ENCODE peak calls at places on chromosome 14, in five cellular contexts. H, Z, N, D and J are unnamed samples.

GRCh38 chr14:50345891-50346422 is 33.8 kb downstream of the DMAC2L start:
- DNase-seq in H (no peak), N (no peak), Z (no peak), D (no peak), J (no peak)

GRCh38 chr14:105283028-105283427 is 17.8 kb downstream of the BRF1 start:
- DNase-seq in D (peak; percentile 3), Z (no peak), H (no peak), N (no peak), J (no peak)

GRCh38 chr14:100037351-100037750 is 27.9 kb upstream of the EVL start:
- DNase-seq in H (no peak), N (no peak), Z (no peak), D (no peak), J (no peak)

GRCh38 chr14:65750906-65751305 is 338.4 kb downstream of the FUT8 start:
- DNase-seq in D (no peak), H (no peak), N (no peak), Z (no peak), J (no peak)

GRCh38 chr14:53842938-53843337 is 113.7 kb downstream of the BMP4 start:
- DNase-seq in D (no peak), N (no peak), Z (no peak), H (no peak), J (no peak)

GRCh38 chr14:50985816-50986396 is 41.6 kb upstream of the PYGL start:
- DNase-seq in N (no peak), H (no peak), Z (no peak), D (no peak), J (no peak)

GRCh38 chr14:90342327-90342726 is 10.6 kb upstream of the NRDE2 start:
- DNase-seq in H (no peak), Z (no peak), N (no peak), D (no peak), J (no peak)

GRCh38 chr14:65599375-65599774 is 186.8 kb downstream of the FUT8 start:
- DNase-seq in Z (no peak), H (no peak), D (no peak), N (no peak), J (no peak)

GRCh38 chr14:67571275-67571990 is 28.6 kb downstream of the PIGH start:
- DNase-seq in H (peak; percentile 78), Z (peak; percentile 61), N (peak; percentile 42), D (peak; percentile 62), J (peak; percentile 49)

GRCh38 chr14:76884394-76884793 is 58.2 kb downstream of the LRRC74A start:
- DNase-seq in D (no peak), H (no peak), N (no peak), Z (no peak), J (no peak)

GRCh38 chr14:58789756-58790155 is 152.0 kb downstream of the DACT1 start:
- DNase-seq in N (no peak), Z (no peak), D (no peak), H (no peak), J (no peak)

GRCh38 chr14:102819176-102819628 is 42.0 kb downstream of the TRAF3 start:
- DNase-seq in Z (no peak), D (no peak), H (no peak), N (peak; percentile 64), J (peak; percentile 43)

GRCh38 chr14:96052541-96053105 is 13.5 kb downstream of the C14orf132 start:
- DNase-seq in H (no peak), N (no peak), Z (no peak), D (no peak), J (no peak)

GRCh38 chr14:101761881-101762529 is 496 bp downstream of the PPP2R5C start:
- DNase-seq in D (peak; percentile 50), N (peak; percentile 8), Z (no peak), H (peak; percentile 81), J (peak; percentile 58)

GRCh38 chr14:51957950-51958349 is 31.4 kb upstream of the RTRAF start:
- DNase-seq in D (no peak), N (no peak), Z (no peak), H (no peak), J (no peak)

GRCh38 chr14:24838945-24839616 is 205.1 kb upstream of the GZMB start:
- DNase-seq in Z (no peak), H (no peak), D (no peak), N (no peak), J (no peak)

GRCh38 chr14:92578511-92578910 is 64.9 kb downstream of the RIN3 start:
- DNase-seq in D (no peak), H (no peak), Z (no peak), N (no peak), J (no peak)

GRCh38 chr14:85475113-85475512 is 54.8 kb upstream of the FLRT2 start:
- DNase-seq in D (no peak), H (no peak), N (no peak), Z (no peak), J (no peak)

GRCh38 chr14:95045836-95046430 is 111.4 kb downstream of the DICER1 start:
- DNase-seq in D (no peak), Z (no peak), N (no peak), H (peak; percentile 50), J (no peak)

GRCh38 chr14:103386632-103387329 is 1.6 kb downstream of the MARK3 start:
- DNase-seq in H (no peak), Z (no peak), D (no peak), N (no peak), J (no peak)

GRCh38 chr14:61750708-61751474 is 11.3 kb upstream of the SNAPC1 start:
- DNase-seq in N (peak; percentile 77), D (peak; percentile 76), H (peak; percentile 92), Z (peak; percentile 89), J (peak; percentile 78)

GRCh38 chr14:74647834-74648361 is 35.9 kb upstream of the LTBP2 start:
- DNase-seq in Z (no peak), D (no peak), N (no peak), H (peak; percentile 61), J (no peak)

GRCh38 chr14:74649167-74649566 is 37.1 kb upstream of the LTBP2 start:
- DNase-seq in H (no peak), N (no peak), Z (no peak), D (peak; percentile 66), J (no peak)

GRCh38 chr14:74649673-74650072 is 37.6 kb upstream of the LTBP2 start:
- DNase-seq in Z (no peak), H (no peak), N (no peak), D (no peak), J (no peak)

GRCh38 chr14:74647061-74647833 is 35.2 kb upstream of the LTBP2 start:
- DNase-seq in N (no peak), D (no peak), H (peak; percentile 33), Z (no peak), J (no peak)

DNA sequence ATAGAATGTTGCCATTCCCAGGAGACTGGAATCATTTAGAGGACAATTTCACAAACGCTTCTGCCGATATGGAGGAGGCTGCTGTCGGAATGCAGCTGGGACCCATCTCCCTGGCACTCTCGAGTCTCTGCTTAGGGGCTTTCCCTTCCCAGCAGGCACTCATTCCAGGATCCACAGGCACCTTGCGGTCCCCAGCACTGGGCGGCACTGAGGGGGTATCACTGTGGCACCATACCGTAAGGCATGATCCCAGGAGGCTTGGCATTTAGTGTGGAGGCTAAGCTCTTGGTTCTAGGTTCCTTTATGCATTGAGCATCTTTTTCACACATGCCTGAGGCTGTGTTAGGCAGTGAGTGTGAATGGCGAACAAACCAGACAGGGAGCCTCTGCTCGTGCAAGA is 36.6 kb upstream of the LTBP2 start:
- DNase-seq in Z (no peak), H (peak; percentile 39), D (no peak), N (no peak), J (no peak)
- H3K27ac ChIP-seq in Z (no peak overlapping the region), H (no peak overlapping the region), D (no peak overlapping the region), N (no peak overlapping the region), J (no peak overlapping the region)

GRCh38 chr14:79693935-79694334 is 517.4 kb downstream of the DIO2 start:
- DNase-seq in D (no peak), N (no peak), H (no peak), Z (no peak), J (no peak)
- H3K9me3 ChIP-seq in D (no peaks in the 10 kb centered on the region), N (no peaks in the 10 kb centered on the region), H (no peaks in the 10 kb centered on the region), Z (no peaks in the 10 kb centered on the region), J (no peaks in the 10 kb centered on the region)

DNA sequence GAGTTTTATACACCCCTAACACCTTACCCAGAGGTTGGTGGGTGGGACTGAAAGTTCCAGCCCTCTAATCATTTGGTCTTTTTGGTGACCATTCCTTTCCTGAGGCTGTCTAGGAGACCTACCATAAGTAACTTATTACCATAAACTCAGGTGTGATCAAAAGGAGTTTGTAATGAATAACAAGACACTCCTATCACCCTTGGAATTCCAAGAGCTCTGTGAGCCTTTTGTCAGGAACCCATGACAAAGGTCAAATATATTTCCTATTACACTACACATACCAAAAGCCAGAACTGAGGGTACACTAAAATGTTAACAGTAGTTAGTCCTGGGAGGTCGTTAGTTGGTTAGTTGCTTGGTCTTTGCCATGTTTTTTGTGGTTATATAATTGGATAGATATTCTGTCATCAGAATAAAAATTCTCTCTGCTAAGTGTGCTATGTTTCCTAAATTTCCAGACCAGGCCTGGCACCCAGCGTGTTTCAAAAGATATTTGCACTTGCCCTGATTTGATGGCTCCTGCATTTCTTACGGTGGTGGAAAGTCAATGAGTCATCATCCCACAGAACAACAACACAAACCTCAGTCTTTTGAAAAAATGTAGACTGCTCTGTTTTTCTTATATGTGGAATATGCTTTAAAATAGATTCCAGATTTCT is 27.0 kb upstream of the AKAP5 start:
- DNase-seq in Z (no peak), H (no peak), D (no peak), N (no peak), J (no peak)
- H3K27ac ChIP-seq in Z (no peak overlapping the region), H (no peak overlapping the region), D (no peak overlapping the region), N (no peak overlapping the region), J (no peak overlapping the region)

GRCh38 chr14:98099527-98099926 is 1172.5 kb downstream of the BCL11B start:
- DNase-seq in Z (no peak), D (no peak), N (no peak), H (no peak), J (no peak)

GRCh38 chr14:98103705-98104104 is 1168.3 kb downstream of the BCL11B start:
- DNase-seq in N (no peak), D (no peak), H (no peak), Z (no peak), J (peak; percentile 28)

GRCh38 chr14:98101323-98101722 is 1170.7 kb downstream of the BCL11B start:
- DNase-seq in H (no peak), N (no peak), D (no peak), Z (no peak), J (no peak)
- H3K9me3 ChIP-seq in H (no peaks in the 10 kb centered on the region), N (no peaks in the 10 kb centered on the region), D (no peaks in the 10 kb centered on the region), Z (no peaks in the 10 kb centered on the region), J (no peaks in the 10 kb centered on the region)

DNA sequence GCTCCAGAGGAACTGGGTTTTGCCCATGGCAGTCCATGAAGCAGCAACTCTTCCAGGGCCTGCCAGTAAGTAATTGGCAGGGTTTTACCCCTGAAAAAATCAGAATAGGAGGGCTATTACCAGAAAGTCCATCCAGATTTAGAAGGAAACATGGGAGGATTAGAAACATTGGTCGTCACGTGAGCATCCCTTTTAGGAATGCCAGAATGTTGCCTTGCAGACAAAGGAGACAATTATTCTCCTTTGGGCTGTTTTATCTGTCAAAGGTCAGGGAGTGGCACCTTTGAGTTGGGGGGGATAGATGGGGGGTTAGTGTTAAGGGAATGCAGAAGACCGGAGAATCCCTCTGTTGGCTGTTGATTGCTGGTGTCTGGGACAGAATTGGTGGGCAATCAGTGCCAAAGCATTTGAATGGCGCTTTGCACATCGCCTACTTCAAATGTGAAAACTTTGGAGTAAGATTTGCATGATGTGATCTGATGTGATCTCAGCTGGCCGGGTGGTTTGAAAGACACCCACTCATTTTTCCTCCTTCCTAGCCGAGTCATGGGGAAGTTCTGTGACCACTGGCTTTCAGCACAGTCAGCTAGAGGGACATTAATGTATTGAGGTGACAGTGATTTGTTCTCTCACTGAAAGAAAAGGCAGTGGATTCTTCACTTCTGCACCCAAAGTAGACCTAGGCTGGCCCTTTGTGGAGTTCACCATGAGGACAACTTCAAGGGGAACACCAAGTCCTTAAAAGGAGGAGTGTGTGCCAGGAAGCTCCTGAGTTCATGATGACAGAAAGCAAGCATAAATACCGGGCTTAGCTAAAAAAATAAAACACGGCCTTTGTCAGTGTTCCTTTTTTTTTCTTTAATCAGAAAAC is 31.4 kb downstream of the FLVCR2 start:
- DNase-seq in Z (no peak), D (no peak), N (no peak), H (no peak), J (no peak)
- H3K27ac ChIP-seq in Z (no peak overlapping the region), D (no peak overlapping the region), N (no peak overlapping the region), H (no peak overlapping the region), J (no peak overlapping the region)